ENCODE peak calls at places on chromosomes 4 and X, in nine cellular contexts. K, T, J, B, C, Y, Q, U and G are unnamed samples.

GRCh38 chrX:38987135-38987780 is 186.0 kb downstream of the MID1IP1 start:
- DNase-seq in K (no peak), T (peak; percentile 18), J (no peak), B (no peak), C (peak; percentile 43), Y (no peak), Q (no peak), U (no peak), G (no peak)

GRCh38 chr4:184310881-184311709 is 93.4 kb upstream of the ENPP6 start:
- DNase-seq in K (no peak), T (peak; percentile 42), J (peak; percentile 33), B (no peak), C (no peak), Y (peak; percentile 45), Q (peak; percentile 37), U (no peak), G (no peak)

GRCh38 chr4:62548108-62548524 is 1348.0 kb downstream of the ADGRL3 start:
- DNase-seq in K (no peak), T (no peak), J (peak; percentile 40), B (no peak), C (no peak), Y (no peak), Q (peak; percentile 61), U (peak; percentile 30), G (no peak)

GRCh38 chrX:1465261-1466231 is 12.8 kb upstream of the ASMTL start:
- DNase-seq in K (no peak), T (peak; percentile 82), J (no peak), B (peak; percentile 19), C (no peak), Y (no peak), Q (no peak), U (no peak), G (no peak)

GRCh38 chrX:102846544-102847236 is 90.4 kb upstream of the RAB40AL start:
- DNase-seq in K (no peak), T (no peak), J (no peak), B (no peak), C (no peak), Y (no peak), Q (no peak), U (no peak), G (no peak)

GRCh38 chrX:13898084-13898483 is 81.2 kb upstream of the GPM6B start:
- DNase-seq in K (no peak), T (no peak), J (peak; percentile 58), B (no peak), C (peak; percentile 6), Y (peak; percentile 17), Q (peak; percentile 29), U (peak; percentile 27), G (no peak)

GRCh38 chr4:100494166-100494565 is 23.7 kb downstream of the EMCN start:
- DNase-seq in K (no peak), T (no peak), J (no peak), B (no peak), C (no peak), Y (no peak), Q (no peak), U (no peak), G (peak; percentile 26)

GRCh38 chr4:143626134-143626859 is 74.2 kb downstream of the FREM3 start:
- DNase-seq in K (peak; percentile 52), T (no peak), J (peak; percentile 91), B (no peak), C (no peak), Y (peak; percentile 89), Q (peak; percentile 64), U (no peak), G (peak; percentile 11)

GRCh38 chr4:181376058-181376457 is 867.1 kb upstream of the TENM3 start:
- DNase-seq in K (no peak), T (no peak), J (no peak), B (no peak), C (no peak), Y (no peak), Q (peak; percentile 12), U (no peak), G (no peak)

GRCh38 chr4:176781739-176782100 is 11.0 kb downstream of the VEGFC start:
- DNase-seq in K (no peak), T (no peak), J (no peak), B (no peak), C (no peak), Y (no peak), Q (no peak), U (peak; percentile 33), G (no peak)

GRCh38 chr4:48944252-48944651 is 37.7 kb upstream of the OCIAD2 start:
- DNase-seq in K (no peak), T (no peak), J (peak; percentile 18), B (no peak), C (no peak), Y (no peak), Q (no peak), U (no peak), G (no peak)

GRCh38 chr4:81650871-81651270 is 179.2 kb upstream of the RASGEF1B start:
- DNase-seq in K (no peak), T (no peak), J (peak; percentile 70), B (no peak), C (no peak), Y (no peak), Q (no peak), U (no peak), G (no peak)

GRCh38 chrX:102067966-102068723 is 57.3 kb upstream of the TCEAL2 start:
- DNase-seq in K (no peak), T (no peak), J (peak; percentile 7), B (no peak), C (no peak), Y (peak; percentile 36), Q (no peak), U (peak; percentile 2), G (no peak)

GRCh38 chr4:86356831-86357230 is 3.0 kb downstream of the MAPK10 start:
- DNase-seq in K (no peak), T (no peak), J (no peak), B (no peak), C (no peak), Y (no peak), Q (no peak), U (peak; percentile 8), G (no peak)

GRCh38 chrX:1416965-1417760 is 25.2 kb upstream of the SLC25A6 start:
- DNase-seq in K (peak; percentile 12), T (no peak), J (no peak), B (no peak), C (no peak), Y (no peak), Q (no peak), U (no peak), G (no peak)

GRCh38 chrX:136048446-136048845 is 63.2 kb downstream of the SLC9A6 start:
- DNase-seq in K (no peak), T (no peak), J (peak; percentile 14), B (no peak), C (no peak), Y (no peak), Q (no peak), U (no peak), G (no peak)

GRCh38 chrX:136049608-136050007 is 64.4 kb downstream of the SLC9A6 start:
- DNase-seq in K (no peak), T (no peak), J (no peak), B (no peak), C (no peak), Y (no peak), Q (no peak), U (no peak), G (no peak)

GRCh38 chrX:136046295-136046894 is 61.2 kb downstream of the SLC9A6 start:
- DNase-seq in K (no peak), T (no peak), J (peak; percentile 16), B (no peak), C (no peak), Y (no peak), Q (no peak), U (no peak), G (no peak)

GRCh38 chrX:136047001-136047642 is 61.9 kb downstream of the SLC9A6 start:
- DNase-seq in K (no peak), T (no peak), J (no peak), B (no peak), C (no peak), Y (no peak), Q (no peak), U (no peak), G (no peak)

DNA sequence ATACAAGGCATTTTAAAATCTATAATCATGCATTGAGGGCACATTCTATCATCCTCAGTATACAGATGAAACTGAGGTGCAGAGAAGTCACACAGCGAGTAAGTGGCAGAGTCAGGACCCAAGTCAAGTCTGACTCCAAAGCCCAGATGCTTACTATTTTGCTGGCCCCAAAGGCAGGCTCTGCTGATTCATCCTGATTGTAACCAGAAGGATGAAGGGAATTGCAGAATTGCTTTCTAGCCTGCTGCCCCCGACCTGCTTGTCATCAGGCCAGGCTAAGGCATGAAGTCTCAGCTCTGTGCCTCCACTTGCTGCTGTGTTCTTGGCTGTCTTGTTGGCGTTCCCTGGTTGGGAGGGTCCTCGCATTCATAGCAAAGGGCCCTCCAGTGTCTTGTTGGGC is 62.7 kb downstream of the SLC9A6 start:
- DNase-seq in K (no peak), T (no peak), J (no peak), B (no peak), C (no peak), Y (no peak), Q (no peak), U (no peak), G (no peak)
- TF ChIP-seq CTCF in K (no peak), T (no peak), J (no peak), B (no peak), C (no peak), Y (no peak), Q (no peak), U (no peak), G (no peak)

DNA sequence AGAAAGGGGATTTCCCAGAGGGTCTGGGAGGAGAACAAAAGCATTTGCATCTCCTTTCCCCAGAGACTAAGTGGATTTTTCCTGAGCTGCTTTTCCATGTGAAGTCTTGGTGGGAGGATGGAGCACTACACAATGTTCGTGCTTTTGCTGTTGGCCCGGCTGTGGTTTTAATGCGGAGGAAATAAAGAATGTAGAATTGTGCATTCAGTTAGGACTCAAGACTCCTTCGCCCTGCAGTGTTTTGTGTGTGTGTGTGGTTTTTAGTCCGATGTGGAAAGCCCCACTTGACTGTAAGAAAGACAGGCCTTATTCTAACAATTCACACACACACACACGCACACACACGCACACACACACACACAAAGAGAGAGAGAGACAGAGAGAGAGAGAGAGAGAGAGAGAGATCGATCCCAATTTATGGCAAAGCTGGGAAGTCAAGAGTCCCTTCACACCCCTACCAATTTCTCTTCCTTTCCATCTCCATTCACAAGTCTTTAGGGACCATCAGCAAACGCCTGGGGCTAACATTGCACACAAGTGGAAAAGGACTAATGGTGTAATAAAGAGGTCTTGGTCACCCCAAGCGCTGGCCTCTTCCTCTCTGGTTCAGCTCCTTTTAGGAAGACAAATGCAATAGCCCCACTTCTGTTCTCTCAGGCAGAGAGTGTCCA is 44.2 kb downstream of the CLDN34 start:
- DNase-seq in K (no peak), T (no peak), J (peak; percentile 70), B (no peak), C (no peak), Y (no peak), Q (no peak), U (peak; percentile 58), G (no peak)
- H3K4me3 ChIP-seq in K (no peak overlapping the region), T (no peak overlapping the region), J (no peak overlapping the region), B (no peak overlapping the region), C (no peak overlapping the region), Y (no peak overlapping the region), Q (no peak overlapping the region), U (peak overlapping the region; percentile 21), G (no peak overlapping the region)

GRCh38 chr4:139085141-139085540 is 69.6 kb downstream of the NOCT start:
- DNase-seq in K (no peak), T (no peak), J (peak; percentile 35), B (no peak), C (no peak), Y (no peak), Q (no peak), U (no peak), G (no peak)
- TF ChIP-seq CTCF in K (no peak), T (no peak), J (peak; percentile 33), B (peak; percentile 62), C (peak; percentile 10), Y (no peak), Q (no peak), U (peak; percentile 12), G (peak; percentile 29)

GRCh38 chrX:40158036-40158706 is 60.4 kb upstream of the BCOR start:
- DNase-seq in K (peak; percentile 54), T (peak; percentile 90), J (no peak), B (peak; percentile 28), C (no peak), Y (no peak), Q (peak; percentile 30), U (peak; percentile 83), G (no peak)
- H3K4me3 ChIP-seq in K (peak overlapping the region; percentile 53), T (no peak overlapping the region), J (peak overlapping the region; percentile 47), B (peak overlapping the region; percentile 46), C (peak overlapping the region; percentile 31), Y (peak overlapping the region; percentile 57), Q (peak overlapping the region; percentile 49), U (peak overlapping the region; percentile 57), G (peak overlapping the region; percentile 40)